ENCODE peak calls at places on chromosomes 1 and 21, in six cellular contexts. U is CD4-positive, alpha-beta memory T cell; H is epithelial cell of esophagus; M is neuronal stem cell; V is GM12891; T is stimulated activated CD8-positive, alpha-beta memory T cell treated with anti-CD3 and anti-CD28 coated beads, Interleukin-12 subunit alpha, Interleukin-12 subunit beta, amount 100 ng/mL, for 1 hour. G is an unnamed sample.

GRCh38 chr1:103371234-103371633 is 154.3 kb upstream of the RNPC3 start:
- DNase-seq in U (no peak), H (peak; percentile 59), M (no peak), V (no peak), T (no peak), G (no peak)

GRCh38 chr1:25873120-25873519 is 2.4 kb downstream of the PAQR7 start:
- DNase-seq in U (no peak), H (no peak), M (no peak), V (no peak), T (no peak), G (no peak)

GRCh38 chr1:41357451-41358151 is 3.6 kb upstream of the FOXO6 start:
- DNase-seq in U (no peak), H (no peak), M (no peak), V (no peak), T (no peak), G (no peak)

GRCh38 chr1:211469938-211470529 is 21.9 kb downstream of the RD3 start:
- DNase-seq in U (peak; percentile 21), H (peak; percentile 77), M (peak; percentile 72), V (no peak), T (no peak), G (peak; percentile 51)

GRCh38 chr1:162674018-162674608 is 41.8 kb downstream of the DDR2 start:
- DNase-seq in U (no peak), H (peak; percentile 54), M (no peak), V (no peak), T (no peak), G (no peak)

GRCh38 chr1:224433671-224434446 is 738 bp downstream of the WDR26 start:
- DNase-seq in U (peak; percentile 55), H (peak; percentile 11), M (peak; percentile 38), V (no peak), T (peak; percentile 21), G (peak; percentile 28)

GRCh38 chr21:34845521-34846213 is 176.9 kb downstream of the CLIC6 start:
- DNase-seq in U (peak; percentile 45), H (peak; percentile 89), M (no peak), V (peak; percentile 52), T (no peak), G (no peak)

GRCh38 chr1:172742599-172743500 is 83.9 kb downstream of the FASLG start:
- DNase-seq in U (peak; percentile 56), H (peak; percentile 63), M (no peak), V (no peak), T (no peak), G (peak; percentile 29)

GRCh38 chr1:242219298-242219901 is 220.5 kb upstream of the MAP1LC3C start:
- DNase-seq in U (no peak), H (peak; percentile 77), M (no peak), V (no peak), T (no peak), G (no peak)

GRCh38 chr1:160432371-160432786 is 32.0 kb downstream of the VANGL2 start:
- DNase-seq in U (no peak), H (peak; percentile 24), M (no peak), V (no peak), T (no peak), G (no peak)

GRCh38 chr21:14862794-14863720 is 201.7 kb downstream of the NRIP1 start:
- DNase-seq in U (peak; percentile 7), H (peak; percentile 22), M (no peak), V (no peak), T (no peak), G (peak; percentile 2)

GRCh38 chr21:29443398-29444010 is 144.8 kb downstream of the BACH1 start:
- DNase-seq in U (no peak), H (no peak), M (no peak), V (no peak), T (no peak), G (no peak)

GRCh38 chr1:181057079-181057478 is 23.3 kb downstream of the MR1 start:
- DNase-seq in U (no peak), H (no peak), M (no peak), V (no peak), T (no peak), G (no peak)

GRCh38 chr1:176691251-176692228 is 228.6 kb downstream of the PAPPA2 start:
- DNase-seq in U (peak; percentile 2), H (peak; percentile 66), M (peak; percentile 58), V (no peak), T (no peak), G (peak; percentile 82)

GRCh38 chr1:93414749-93415148 is 33.2 kb upstream of the FNBP1L start:
- DNase-seq in U (no peak), H (no peak), M (no peak), V (no peak), T (no peak), G (no peak)

GRCh38 chr1:30378991-30379581 is 344.3 kb downstream of the MATN1 start:
- DNase-seq in U (no peak), H (peak; percentile 30), M (no peak), V (no peak), T (no peak), G (peak; percentile 90)

GRCh38 chr1:31625561-31626272 is 8.2 kb downstream of the HCRTR1 start:
- DNase-seq in U (no peak), H (peak; percentile 37), M (no peak), V (no peak), T (no peak), G (no peak)

GRCh38 chr1:107870691-107871090 is 94.3 kb downstream of the VAV3 start:
- DNase-seq in U (no peak), H (peak; percentile 52), M (no peak), V (no peak), T (no peak), G (no peak)

GRCh38 chr1:3494321-3495308 is 40.1 kb downstream of the ARHGEF16 start:
- DNase-seq in U (no peak), H (no peak), M (no peak), V (no peak), T (no peak), G (no peak)

GRCh38 chr1:110060034-110060661 is 10.3 kb downstream of the ALX3 start:
- DNase-seq in U (peak; percentile 61), H (peak; percentile 45), M (no peak), V (peak; percentile 59), T (peak; percentile 47), G (peak; percentile 8)

GRCh38 chr1:24699628-24700027 is 45.6 kb upstream of the CLIC4 start:
- DNase-seq in U (no peak), H (no peak), M (no peak), V (no peak), T (no peak), G (no peak)

GRCh38 chr1:212452323-212453155 is 19.8 kb downstream of the NENF start:
- DNase-seq in U (no peak), H (no peak), M (no peak), V (no peak), T (no peak), G (no peak)

GRCh38 chr1:5708266-5708978 is 283.8 kb downstream of the NPHP4 start:
- DNase-seq in U (no peak), H (no peak), M (no peak), V (no peak), T (no peak), G (no peak)

GRCh38 chr1:25245809-25246599 is 1.2 kb downstream of the RSRP1 start:
- DNase-seq in U (no peak), H (peak; percentile 58), M (no peak), V (no peak), T (no peak), G (no peak)

GRCh38 chr1:19370453-19371170 is 58.5 kb downstream of the SLC66A1 start:
- DNase-seq in U (no peak), H (no peak), M (no peak), V (no peak), T (no peak), G (no peak)

GRCh38 chr1:27343639-27344025 is 1.8 kb downstream of the SYTL1 start:
- DNase-seq in U (no peak), H (no peak), M (no peak), V (no peak), T (no peak), G (no peak)

GRCh38 chr1:188715566-188715965 is 1762.1 kb downstream of the BRINP3 start:
- DNase-seq in U (no peak), H (peak; percentile 10), M (no peak), V (no peak), T (no peak), G (peak; percentile 10)

GRCh38 chr1:201459775-201460174 is 9.2 kb downstream of the PHLDA3 start:
- DNase-seq in U (no peak), H (no peak), M (no peak), V (no peak), T (no peak), G (no peak)

GRCh38 chr1:2575801-2576663 is 10.5 kb upstream of the PRXL2B start:
- DNase-seq in U (no peak), H (no peak), M (no peak), V (no peak), T (no peak), G (no peak)

GRCh38 chr1:88001460-88001859 is 672.8 kb downstream of the LMO4 start:
- DNase-seq in U (no peak), H (peak; percentile 77), M (no peak), V (no peak), T (no peak), G (no peak)

GRCh38 chr1:85734961-85735360 is 26.7 kb upstream of the ZNHIT6 start:
- DNase-seq in U (no peak), H (no peak), M (no peak), V (no peak), T (no peak), G (no peak)

GRCh38 chr1:93768380-93768863 is 86.8 kb upstream of the BCAR3 start:
- DNase-seq in U (no peak), H (no peak), M (no peak), V (no peak), T (no peak), G (no peak)

GRCh38 chr1:246492611-246493245 is 14.4 kb downstream of the SMYD3 start:
- DNase-seq in U (no peak), H (peak; percentile 78), M (peak; percentile 39), V (no peak), T (peak; percentile 18), G (peak; percentile 32)

GRCh38 chr1:111656093-111657017 is 36.8 kb downstream of the RAP1A start:
- DNase-seq in U (peak; percentile 39), H (peak; percentile 61), M (peak; percentile 1), V (no peak), T (no peak), G (peak; percentile 35)

GRCh38 chr1:200253774-200254495 is 155.9 kb downstream of the ZNF281 start:
- DNase-seq in U (no peak), H (no peak), M (no peak), V (no peak), T (no peak), G (no peak)

GRCh38 chr1:12372180-12372579 is 142.3 kb downstream of the VPS13D start:
- DNase-seq in U (no peak), H (no peak), M (no peak), V (no peak), T (no peak), G (no peak)